ENCODE peak calls at places on chromosomes 6 and 20, in four cellular contexts. One of them, this sample, is unnamed.

GRCh38 chr6:119267506-119267905 is 82.1 kb downstream of the MAN1A1 start:
- DNase-seq in HTR-8/SVneo: no peak
- DNase-seq in cardiac muscle cell: no peak
- DNase-seq in stimulated activated CD8-positive, alpha-beta memory T cell treated with anti-CD3 and anti-CD28 coated beads, Interleukin-12 subunit alpha, Interleukin-12 subunit beta, amount 100 ng/mL, for 4 hours: no peak
- DNase-seq in this sample: no peak

GRCh38 chr20:46399401-46399800 is 7.0 kb downstream of the ELMO2 start:
- DNase-seq in HTR-8/SVneo: no peak
- DNase-seq in cardiac muscle cell: no peak
- DNase-seq in stimulated activated CD8-positive, alpha-beta memory T cell treated with anti-CD3 and anti-CD28 coated beads, Interleukin-12 subunit alpha, Interleukin-12 subunit beta, amount 100 ng/mL, for 4 hours: no peak
- DNase-seq in this sample: no peak

GRCh38 chr20:45545754-45546453 is 1.3 kb downstream of the EPPIN start:
- DNase-seq in HTR-8/SVneo: peak
- DNase-seq in cardiac muscle cell: peak
- DNase-seq in stimulated activated CD8-positive, alpha-beta memory T cell treated with anti-CD3 and anti-CD28 coated beads, Interleukin-12 subunit alpha, Interleukin-12 subunit beta, amount 100 ng/mL, for 4 hours: no peak
- DNase-seq in this sample: no peak

GRCh38 chr6:124798942-124799496 is 163.2 kb upstream of the RNF217 start:
- DNase-seq in HTR-8/SVneo: no peak
- DNase-seq in cardiac muscle cell: no peak
- DNase-seq in stimulated activated CD8-positive, alpha-beta memory T cell treated with anti-CD3 and anti-CD28 coated beads, Interleukin-12 subunit alpha, Interleukin-12 subunit beta, amount 100 ng/mL, for 4 hours: no peak
- DNase-seq in this sample: no peak

GRCh38 chr6:93550551-93551276 is 131.4 kb upstream of the EPHA7 start:
- DNase-seq in HTR-8/SVneo: no peak
- DNase-seq in cardiac muscle cell: no peak
- DNase-seq in stimulated activated CD8-positive, alpha-beta memory T cell treated with anti-CD3 and anti-CD28 coated beads, Interleukin-12 subunit alpha, Interleukin-12 subunit beta, amount 100 ng/mL, for 4 hours: no peak
- DNase-seq in this sample: no peak

GRCh38 chr6:116239256-116239655 is 14.6 kb downstream of the TSPYL4 start:
- DNase-seq in HTR-8/SVneo: no peak
- DNase-seq in cardiac muscle cell: no peak
- DNase-seq in stimulated activated CD8-positive, alpha-beta memory T cell treated with anti-CD3 and anti-CD28 coated beads, Interleukin-12 subunit alpha, Interleukin-12 subunit beta, amount 100 ng/mL, for 4 hours: no peak
- DNase-seq in this sample: no peak

GRCh38 chr20:9454781-9455180 is 59.6 kb upstream of the LAMP5 start:
- DNase-seq in HTR-8/SVneo: no peak
- DNase-seq in cardiac muscle cell: no peak
- DNase-seq in stimulated activated CD8-positive, alpha-beta memory T cell treated with anti-CD3 and anti-CD28 coated beads, Interleukin-12 subunit alpha, Interleukin-12 subunit beta, amount 100 ng/mL, for 4 hours: no peak
- DNase-seq in this sample: no peak

GRCh38 chr6:157531986-157532365 is 151.0 kb downstream of the ZDHHC14 start:
- DNase-seq in HTR-8/SVneo: no peak
- DNase-seq in cardiac muscle cell: no peak
- DNase-seq in stimulated activated CD8-positive, alpha-beta memory T cell treated with anti-CD3 and anti-CD28 coated beads, Interleukin-12 subunit alpha, Interleukin-12 subunit beta, amount 100 ng/mL, for 4 hours: no peak
- DNase-seq in this sample: no peak

GRCh38 chr6:32114853-32115252 is 5.7 kb upstream of the TNXB start:
- DNase-seq in HTR-8/SVneo: peak
- DNase-seq in cardiac muscle cell: no peak
- DNase-seq in stimulated activated CD8-positive, alpha-beta memory T cell treated with anti-CD3 and anti-CD28 coated beads, Interleukin-12 subunit alpha, Interleukin-12 subunit beta, amount 100 ng/mL, for 4 hours: no peak
- DNase-seq in this sample: no peak

GRCh38 chr6:137819740-137820139 is 47.3 kb upstream of the TNFAIP3 start:
- DNase-seq in HTR-8/SVneo: no peak
- DNase-seq in cardiac muscle cell: no peak
- DNase-seq in stimulated activated CD8-positive, alpha-beta memory T cell treated with anti-CD3 and anti-CD28 coated beads, Interleukin-12 subunit alpha, Interleukin-12 subunit beta, amount 100 ng/mL, for 4 hours: no peak
- DNase-seq in this sample: no peak

GRCh38 chr6:167768471-167769215 is 58.1 kb upstream of the AFDN start:
- DNase-seq in HTR-8/SVneo: no peak
- DNase-seq in cardiac muscle cell: no peak
- DNase-seq in stimulated activated CD8-positive, alpha-beta memory T cell treated with anti-CD3 and anti-CD28 coated beads, Interleukin-12 subunit alpha, Interleukin-12 subunit beta, amount 100 ng/mL, for 4 hours: no peak
- DNase-seq in this sample: no peak

GRCh38 chr6:5813625-5814027 is 193.1 kb downstream of the NRN1 start:
- DNase-seq in HTR-8/SVneo: no peak
- DNase-seq in cardiac muscle cell: no peak
- DNase-seq in stimulated activated CD8-positive, alpha-beta memory T cell treated with anti-CD3 and anti-CD28 coated beads, Interleukin-12 subunit alpha, Interleukin-12 subunit beta, amount 100 ng/mL, for 4 hours: no peak
- DNase-seq in this sample: no peak

GRCh38 chr6:143397229-143398222 is 53.0 kb downstream of the ADAT2 start:
- DNase-seq in HTR-8/SVneo: peak
- DNase-seq in cardiac muscle cell: peak
- DNase-seq in stimulated activated CD8-positive, alpha-beta memory T cell treated with anti-CD3 and anti-CD28 coated beads, Interleukin-12 subunit alpha, Interleukin-12 subunit beta, amount 100 ng/mL, for 4 hours: peak
- DNase-seq in this sample: no peak

GRCh38 chr6:3522561-3523287 is 65.9 kb upstream of the SLC22A23 start:
- DNase-seq in HTR-8/SVneo: peak
- DNase-seq in cardiac muscle cell: peak
- DNase-seq in stimulated activated CD8-positive, alpha-beta memory T cell treated with anti-CD3 and anti-CD28 coated beads, Interleukin-12 subunit alpha, Interleukin-12 subunit beta, amount 100 ng/mL, for 4 hours: no peak
- DNase-seq in this sample: no peak

GRCh38 chr6:127290391-127290963 is 23.8 kb downstream of the RNF146 start:
- DNase-seq in HTR-8/SVneo: no peak
- DNase-seq in cardiac muscle cell: no peak
- DNase-seq in stimulated activated CD8-positive, alpha-beta memory T cell treated with anti-CD3 and anti-CD28 coated beads, Interleukin-12 subunit alpha, Interleukin-12 subunit beta, amount 100 ng/mL, for 4 hours: no peak
- DNase-seq in this sample: no peak

GRCh38 chr6:3014675-3015066 is 15.0 kb downstream of the NQO2 start:
- DNase-seq in HTR-8/SVneo: no peak
- DNase-seq in cardiac muscle cell: no peak
- DNase-seq in stimulated activated CD8-positive, alpha-beta memory T cell treated with anti-CD3 and anti-CD28 coated beads, Interleukin-12 subunit alpha, Interleukin-12 subunit beta, amount 100 ng/mL, for 4 hours: no peak
- DNase-seq in this sample: no peak